ENCODE peak calls at places on chromosomes 3 and 15, in five cellular contexts. C is effector memory CD8-positive, alpha-beta T cell; Y is sigmoid colon; X is SK-N-DZ; N is astrocyte of the hippocampus. M is an unnamed sample.

GRCh38 chr15:77266708-77267387 is 153.1 kb downstream of the PEAK1 start:
- DNase-seq in C (no peak), Y (no peak), X (no peak), N (peak), M (no peak)

GRCh38 chr15:29289179-29289578 is 19.6 kb upstream of the NSMCE3 start:
- DNase-seq in C (no peak), Y (no peak), X (no peak), N (no peak), M (no peak)

GRCh38 chr3:127431066-127431465 is 143.2 kb upstream of the PRR20G start:
- DNase-seq in C (no peak), Y (peak), X (no peak), N (peak), M (no peak)

GRCh38 chr3:166205158-166205557 is 367.9 kb upstream of the BCHE start:
- DNase-seq in C (no peak), Y (no peak), X (no peak), N (no peak), M (no peak)

GRCh38 chr15:80246425-80246894 is 5.6 kb downstream of the CTXND1 start:
- DNase-seq in C (no peak), Y (peak), X (no peak), N (no peak), M (no peak)

GRCh38 chr3:40516201-40516600 is 8.6 kb upstream of the ZNF621 start:
- DNase-seq in C (no peak), Y (no peak), X (no peak), N (peak), M (no peak)

GRCh38 chr3:157856078-157856939 is 249.9 kb downstream of the SHOX2 start:
- DNase-seq in C (no peak), Y (no peak), X (no peak), N (no peak), M (no peak)

GRCh38 chr3:177358968-177359600 is 161.8 kb upstream of the TBL1XR1 start:
- DNase-seq in C (peak), Y (peak), X (peak), N (peak), M (no peak)

GRCh38 chr3:58193682-58194407 is 16.9 kb downstream of the DNASE1L3 start:
- DNase-seq in C (no peak), Y (no peak), X (no peak), N (no peak), M (no peak)

GRCh38 chr3:79822076-79822475 is 54.3 kb upstream of the ROBO1 start:
- DNase-seq in C (no peak), Y (no peak), X (no peak), N (no peak), M (no peak)